ENCODE peak calls at places on chromosomes 1 and 21, in nine cellular contexts. D is choroid plexus epithelial cell; O is NCI-H1092; C is NCI-H1105 treated with DMSO at 0.1 percent for 48 hours; E is iPS DF 19.7; V is adrenal gland; N is NCI-H526 treated with DMSO at 0.1 percent for 48 hours; U is stimulated activated CD4-positive, alpha-beta T cell treated with anti-CD3 and anti-CD28 coated beads, TNF-alpha, amount 100 ng/mL, for 24 hours; M is amygdala. S is an unnamed sample.

GRCh38 chr1:6301526-6301925 is 40.6 kb upstream of the GPR153 start:
- DNase-seq in E (no peak), U (no peak), O (no peak), M (no peak), D (peak), C (no peak), N (no peak), V (no peak), S (no peak)

GRCh38 chr1:28955930-28956552 is 41.7 kb downstream of the EPB41 start:
- DNase-seq in N (peak), V (no peak), O (peak), U (no peak), C (peak), E (no peak), D (peak), M (peak), S (no peak)

GRCh38 chr1:187306671-187307415 is 478.1 kb downstream of the PLA2G4A start:
- DNase-seq in O (no peak), E (no peak), U (no peak), C (peak), V (no peak), N (no peak), D (no peak), M (no peak), S (peak)

GRCh38 chr21:42834730-42835191 is 44.6 kb downstream of the WDR4 start:
- DNase-seq in U (no peak), M (no peak), D (no peak), V (peak), C (no peak), E (no peak), O (no peak), N (no peak), S (no peak)

GRCh38 chr1:202967684-202968281 is 726 bp upstream of the CYB5R1 start:
- DNase-seq in C (peak), O (no peak), D (peak), M (peak), V (no peak), E (no peak), N (peak), U (no peak), S (no peak)

GRCh38 chr1:107547363-107548155 is 406.7 kb downstream of the NTNG1 start:
- DNase-seq in M (no peak), C (no peak), D (no peak), O (no peak), E (no peak), N (no peak), U (no peak), V (no peak), S (no peak)

GRCh38 chr1:170623171-170623570 is 40.8 kb upstream of the PRRX1 start:
- DNase-seq in O (no peak), D (peak), M (no peak), E (no peak), C (no peak), U (no peak), V (no peak), N (no peak), S (peak)

GRCh38 chr1:227357229-227358078 is 39.2 kb upstream of the CDC42BPA start:
- DNase-seq in N (no peak), M (no peak), C (no peak), O (no peak), V (peak), D (peak), E (peak), U (no peak), S (peak)

GRCh38 chr1:186482661-186483255 is 21.8 kb upstream of the PDC start:
- DNase-seq in U (peak), M (peak), O (peak), E (peak), V (peak), N (peak), C (peak), D (peak), S (peak)

GRCh38 chr1:153678519-153679336 is at the start of gene NPR1:
- DNase-seq in O (no peak), E (no peak), D (peak), U (peak), V (peak), M (no peak), N (peak), C (peak), S (no peak)

GRCh38 chr21:45381036-45381787 is 23.8 kb upstream of the COL18A1 start:
- DNase-seq in V (peak), O (no peak), C (no peak), U (no peak), D (no peak), M (no peak), E (no peak), N (no peak), S (no peak)

GRCh38 chr1:200336901-200337391 is 72.9 kb downstream of the ZNF281 start:
- DNase-seq in V (no peak), C (no peak), U (no peak), N (no peak), D (peak), E (no peak), M (no peak), O (no peak), S (no peak)

GRCh38 chr1:3789421-3790300 is 6.6 kb downstream of the LRRC47 start:
- DNase-seq in V (no peak), C (no peak), D (no peak), M (no peak), N (no peak), O (no peak), E (no peak), U (no peak), S (no peak)

GRCh38 chr1:17545354-17545753 is 5.9 kb downstream of the ARHGEF10L start:
- DNase-seq in N (no peak), V (no peak), E (no peak), C (no peak), D (peak), U (no peak), O (no peak), M (no peak), S (peak)

S was measured in Caki2.